ENCODE peak calls at places on chromosomes 11 and 22, in five cellular contexts. E is colonic mucosa, Q is neuronal stem cell, B is endodermal cell, J is mesenchymal stem cell. X is an unnamed sample.

GRCh38 chr11:67024410-67024809 is 1.5 kb downstream of the SYT12 start:
- DNase-seq in E (no peak), Q (no peak), B (no peak), J (no peak), X (no peak)

GRCh38 chr22:48442663-48443062 is 1385.0 kb downstream of the BRD1 start:
- DNase-seq in E (no peak), Q (no peak), B (no peak), J (no peak), X (no peak)

GRCh38 chr11:109865558-109866186 is 227.5 kb upstream of the ZC3H12C start:
- DNase-seq in E (peak), Q (no peak), B (peak), J (no peak), X (no peak)

GRCh38 chr11:128336203-128336602 is 251.2 kb downstream of the ETS1 start:
- DNase-seq in E (no peak), Q (no peak), B (peak), J (peak), X (no peak)

GRCh38 chr22:36297568-36297967 is 44.6 kb downstream of the APOL1 start:
- DNase-seq in E (no peak), Q (no peak), B (no peak), J (no peak), X (no peak)

GRCh38 chr11:66973956-66974585 is 1.0 kb upstream of the C11orf86 start:
- DNase-seq in E (no peak), Q (no peak), B (no peak), J (peak), X (no peak)

GRCh38 chr11:25794804-25795203 is 537.1 kb upstream of the ANO3 start:
- DNase-seq in E (no peak), Q (no peak), B (peak), J (no peak), X (no peak)

GRCh38 chr11:65855927-65856363 is 2.0 kb downstream of the CFL1 start:
- DNase-seq in E (no peak), Q (no peak), B (no peak), J (no peak), X (no peak)

GRCh38 chr22:19890502-19891349 is 36.1 kb upstream of the GNB1L start:
- DNase-seq in E (no peak), Q (no peak), B (no peak), J (no peak), X (no peak)

GRCh38 chr11:32891657-32892354 is 805 bp upstream of the QSER1 start:
- DNase-seq in E (peak), Q (no peak), B (no peak), J (peak), X (peak)

GRCh38 chr22:42343551-42344081 is 73.2 kb upstream of the TCF20 start:
- DNase-seq in E (no peak), Q (no peak), B (no peak), J (no peak), X (peak)

GRCh38 chr11:105929381-105929955 is 92.6 kb downstream of the MSANTD4 start:
- DNase-seq in E (no peak), Q (no peak), B (no peak), J (no peak), X (no peak)

GRCh38 chr11:108221981-108222685 is at the start of gene NPAT:
- DNase-seq in E (peak), Q (no peak), B (no peak), J (no peak), X (no peak)

GRCh38 chr11:9263840-9264380 is 1.2 kb downstream of the DENND5A start:
- DNase-seq in E (no peak), Q (no peak), B (no peak), J (peak), X (peak)

GRCh38 chr11:46001427-46002049 is 79.1 kb downstream of the LARGE2 start:
- DNase-seq in E (no peak), Q (peak), B (no peak), J (peak), X (no peak)

GRCh38 chr11:35292290-35292689 is 127.1 kb downstream of the SLC1A2 start:
- DNase-seq in E (no peak), Q (no peak), B (no peak), J (no peak), X (no peak)

GRCh38 chr22:27372969-27373670 is 428.4 kb downstream of the MN1 start:
- DNase-seq in E (peak), Q (peak), B (peak), J (peak), X (peak)

GRCh38 chr22:37804502-37804885 is 3.2 kb upstream of the GCAT start:
- DNase-seq in E (peak), Q (no peak), B (no peak), J (no peak), X (no peak)

GRCh38 chr11:2417856-2418705 is 17.5 kb downstream of the TSSC4 start:
- DNase-seq in E (no peak), Q (no peak), B (no peak), J (no peak), X (no peak)

GRCh38 chr11:60919320-60919719 is 4.9 kb upstream of the TMEM132A start:
- DNase-seq in E (no peak), Q (no peak), B (no peak), J (no peak), X (no peak)

GRCh38 chr11:100676901-100677300 is 10.2 kb upstream of the ARHGAP42 start:
- DNase-seq in E (no peak), Q (no peak), B (peak), J (peak), X (no peak)

GRCh38 chr11:29962243-29962642 is 54.6 kb downstream of the KCNA4 start:
- DNase-seq in E (no peak), Q (no peak), B (peak), J (no peak), X (no peak)

GRCh38 chr11:78432058-78432515 is 14.5 kb upstream of the GAB2 start:
- DNase-seq in E (no peak), Q (no peak), B (peak), J (no peak), X (no peak)

GRCh38 chr22:37293172-37293571 is 10.9 kb downstream of the CYTH4 start:
- DNase-seq in E (no peak), Q (no peak), B (no peak), J (no peak), X (no peak)

GRCh38 chr11:4610258-4610935 is 2.4 kb upstream of the TRIM68 start:
- DNase-seq in E (no peak), Q (no peak), B (no peak), J (peak), X (no peak)

GRCh38 chr22:20508815-20509271 is 1.4 kb downstream of the MED15 start:
- DNase-seq in E (no peak), Q (no peak), B (no peak), J (no peak), X (peak)

GRCh38 chr22:31839986-31840385 is 86.2 kb downstream of the DEPDC5 start:
- DNase-seq in E (no peak), Q (no peak), B (no peak), J (no peak), X (no peak)

GRCh38 chr11:20668844-20669832 is at the start of gene NELL1:
- DNase-seq in E (no peak), Q (no peak), B (peak), J (no peak), X (no peak)

GRCh38 chr11:69949327-69949726 is 128.8 kb upstream of the ANO1 start:
- DNase-seq in E (no peak), Q (no peak), B (peak), J (peak), X (peak)

GRCh38 chr11:68550485-68550817 is 89.9 kb downstream of the PPP6R3 start:
- DNase-seq in E (no peak), Q (no peak), B (no peak), J (no peak), X (no peak)

GRCh38 chr22:43289551-43289963 is 53.6 kb downstream of the SCUBE1 start:
- DNase-seq in E (no peak), Q (no peak), B (no peak), J (peak), X (no peak)

GRCh38 chr11:128394436-128395089 is 192.8 kb downstream of the ETS1 start:
- DNase-seq in E (no peak), Q (no peak), B (no peak), J (peak), X (no peak)

GRCh38 chr22:44357296-44357961 is 44.7 kb upstream of the SHISAL1 start:
- DNase-seq in E (no peak), Q (no peak), B (peak), J (no peak), X (no peak)

GRCh38 chr11:83120328-83120727 is 36.6 kb upstream of the PCF11 start:
- DNase-seq in E (no peak), Q (no peak), B (no peak), J (peak), X (no peak)

GRCh38 chr11:60377737-60378136 is 595 bp upstream of the MS4A7 start:
- DNase-seq in E (peak), Q (no peak), B (no peak), J (no peak), X (no peak)

GRCh38 chr11:118247041-118247440 is 5.1 kb downstream of the MPZL3 start:
- DNase-seq in E (no peak), Q (no peak), B (no peak), J (no peak), X (no peak)

GRCh38 chr11:118252688-118253087 is 523 bp upstream of the MPZL3 start:
- DNase-seq in E (no peak), Q (no peak), B (no peak), J (no peak), X (no peak)

DNA sequence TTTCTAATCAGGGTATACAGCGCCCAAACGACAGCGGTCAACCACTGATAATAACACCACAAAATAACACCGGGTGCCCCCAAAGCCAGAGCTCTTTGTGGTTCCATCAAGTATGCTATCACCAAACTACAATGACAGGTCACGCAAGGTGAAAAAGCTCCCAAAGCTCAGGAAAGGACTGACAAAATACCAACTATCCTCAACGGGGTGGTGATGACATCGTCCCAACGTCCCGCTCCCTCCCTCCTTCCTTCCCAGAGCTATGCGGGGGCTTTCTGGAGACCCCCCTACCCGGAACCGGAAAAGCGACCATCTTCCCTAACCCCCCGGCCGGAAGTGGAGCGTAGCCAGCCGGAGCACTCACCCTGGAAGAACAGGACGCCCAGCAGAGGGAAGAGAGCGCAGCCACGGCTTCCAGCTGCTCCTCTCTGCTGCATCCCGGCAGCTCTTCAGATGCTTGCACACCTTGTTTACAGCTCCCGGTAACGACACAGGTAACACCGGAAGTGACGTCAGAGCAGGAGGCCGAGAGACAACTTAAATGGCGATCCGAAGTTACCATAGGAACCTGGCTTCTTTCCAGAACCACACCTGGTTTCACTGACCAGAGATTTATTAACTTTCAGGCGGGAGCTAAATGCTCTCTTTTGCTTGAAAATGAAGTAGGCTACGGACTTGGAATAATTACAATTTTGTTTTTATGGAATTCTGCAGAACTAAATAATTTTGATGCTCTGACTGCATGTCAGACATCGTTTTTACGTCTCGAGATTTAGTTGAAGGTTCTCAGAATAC is at the start of gene MPZL3:
- DNase-seq in E (peak), Q (peak), B (peak), J (peak), X (peak)
- H3K9ac ChIP-seq in E (peak), Q (peak), B (peak), J (peak), X (no peak)

GRCh38 chr11:86301742-86302091 is 323 bp upstream of the HIKESHI start:
- DNase-seq in E (no peak), Q (no peak), B (no peak), J (no peak), X (no peak)
- H3K9ac ChIP-seq in E (no peak), Q (no peak), B (peak), J (peak), X (no peak)

DNA sequence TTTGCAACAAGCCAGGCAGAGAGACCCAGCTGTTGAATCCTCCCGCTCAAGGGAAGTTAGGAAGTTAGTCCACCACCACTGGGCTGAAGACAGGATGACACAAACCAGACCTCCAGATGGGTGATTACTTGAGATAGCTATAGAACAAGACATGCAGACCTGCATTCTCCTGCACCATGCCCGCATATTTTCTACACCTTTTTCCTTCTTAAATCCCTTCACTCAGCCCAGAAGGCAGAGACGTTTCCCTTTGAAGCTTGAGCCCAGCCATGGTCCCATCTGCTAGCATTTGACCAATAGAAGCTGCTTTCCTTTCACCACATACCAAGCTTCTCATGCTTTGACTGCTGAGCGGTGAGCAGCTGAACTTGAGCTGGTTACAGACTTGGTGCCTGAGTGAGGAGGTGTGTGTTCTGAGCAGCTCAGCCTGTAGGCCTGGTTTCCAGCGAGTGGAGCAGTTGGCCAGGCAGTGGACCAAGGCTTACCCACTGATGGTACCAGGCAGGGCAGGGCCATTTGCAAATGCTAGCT is 29.2 kb upstream of the CBX6 start:
- DNase-seq in E (no peak), Q (no peak), B (no peak), J (peak), X (no peak)
- H3K9ac ChIP-seq in E (no peak), Q (no peak), B (no peak), J (no peak), X (peak)

DNA sequence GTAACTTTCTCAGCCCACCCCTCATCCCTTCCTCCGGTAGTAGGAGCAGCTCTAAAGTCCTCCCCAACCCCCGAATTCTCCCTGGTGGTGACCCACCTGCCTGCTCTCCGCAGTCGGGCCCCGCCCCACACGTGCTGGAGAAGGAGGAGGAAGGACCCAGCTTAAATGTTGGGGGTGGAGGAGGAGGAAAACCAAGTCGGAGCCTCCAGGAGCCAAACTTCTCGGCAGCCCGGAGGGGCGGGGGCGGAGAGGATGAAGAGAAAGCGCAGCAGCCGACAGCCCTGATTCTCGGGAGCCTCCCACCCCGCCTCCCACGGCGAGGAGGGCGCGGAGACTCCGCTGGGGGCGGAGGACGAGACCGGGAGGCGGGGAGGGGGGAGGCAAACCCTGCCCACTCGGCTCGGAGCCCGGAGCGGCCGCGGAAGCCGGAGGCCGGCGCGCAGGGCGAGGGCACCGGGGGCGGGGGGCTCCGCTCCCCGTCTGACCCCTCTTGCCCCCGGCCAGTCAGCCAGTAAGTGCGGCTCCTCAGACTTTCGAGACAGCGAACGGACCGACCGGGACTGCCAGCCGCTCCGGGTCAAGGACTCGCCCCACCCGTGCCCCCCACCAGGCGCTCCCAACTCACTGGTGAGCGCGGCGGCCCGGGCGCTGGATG is at the start of gene TPBGL:
- DNase-seq in E (no peak), Q (peak), B (peak), J (no peak), X (peak)
- H3K9ac ChIP-seq in E (peak), Q (peak), B (no peak), J (no peak), X (peak)

GRCh38 chr11:24587655-24588054 is 90.8 kb downstream of the LUZP2 start:
- DNase-seq in E (no peak), Q (no peak), B (no peak), J (peak), X (no peak)

GRCh38 chr11:24592342-24592741 is 95.5 kb downstream of the LUZP2 start:
- DNase-seq in E (no peak), Q (no peak), B (no peak), J (no peak), X (no peak)

GRCh38 chr11:24585192-24585591 is 88.3 kb downstream of the LUZP2 start:
- DNase-seq in E (no peak), Q (no peak), B (no peak), J (peak), X (no peak)

GRCh38 chr11:24588075-24588474 is 91.2 kb downstream of the LUZP2 start:
- DNase-seq in E (no peak), Q (no peak), B (no peak), J (peak), X (no peak)

GRCh38 chr11:24589064-24589463 is 92.2 kb downstream of the LUZP2 start:
- DNase-seq in E (no peak), Q (no peak), B (no peak), J (no peak), X (no peak)
- H3K9ac ChIP-seq in E (no peak), Q (no peak), B (no peak), J (no peak), X (no peak)

DNA sequence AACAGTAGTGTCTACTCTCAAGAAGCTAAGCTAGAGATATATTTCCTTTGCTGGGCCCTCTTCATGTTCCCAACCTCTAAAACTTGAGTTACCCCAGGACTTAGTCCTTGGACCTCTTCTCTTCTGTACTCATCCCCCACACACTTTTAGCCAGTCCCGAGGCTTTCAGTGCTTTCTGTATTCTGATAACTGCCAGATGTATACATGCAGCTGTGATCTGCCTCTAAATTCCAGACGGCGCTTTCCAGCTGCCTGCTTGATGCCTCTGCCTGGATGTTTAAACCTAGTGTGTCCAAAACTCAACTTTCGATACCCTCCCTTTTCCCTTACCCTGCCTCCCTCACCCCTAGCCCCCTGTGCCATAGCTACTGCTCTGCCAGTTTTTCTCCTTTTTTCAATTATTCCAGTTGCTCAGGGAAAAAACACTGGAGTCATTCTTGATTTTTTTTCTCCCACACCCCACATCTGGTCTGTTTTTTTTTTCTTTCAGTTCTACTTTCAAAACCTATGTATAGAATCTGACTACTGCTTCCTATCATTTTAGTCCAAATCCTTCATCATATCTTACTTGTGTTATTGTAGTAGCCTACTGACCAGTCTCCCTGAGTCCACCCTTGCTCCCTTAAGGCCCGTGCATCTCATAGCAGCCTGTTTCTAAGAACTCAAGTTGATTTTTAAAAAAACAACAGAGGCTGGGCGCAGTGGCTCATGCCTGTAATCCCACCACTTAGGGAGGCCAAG is 33.0 kb upstream of the TECTA start:
- DNase-seq in E (no peak), Q (no peak), B (no peak), J (no peak), X (no peak)
- H3K9ac ChIP-seq in E (no peak), Q (no peak), B (no peak), J (no peak), X (no peak)

DNA sequence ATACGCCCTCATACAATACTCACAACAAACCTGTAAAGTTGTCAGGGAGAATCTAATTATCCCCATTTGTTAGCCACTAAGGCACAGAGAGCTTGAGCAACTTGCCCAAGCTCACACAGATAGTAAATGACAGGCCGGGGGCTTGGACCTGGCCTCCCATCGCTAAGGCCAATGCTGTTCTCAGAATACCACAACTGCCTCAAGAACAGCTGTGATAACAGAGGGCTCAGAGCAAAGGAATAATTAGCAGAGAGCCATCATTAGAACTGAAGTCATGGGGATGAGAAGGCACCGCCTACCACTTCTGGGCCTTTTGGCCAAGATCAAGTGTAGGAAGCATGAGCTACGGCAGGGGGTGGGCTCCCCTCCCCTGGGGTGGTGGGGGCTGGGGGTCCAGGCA is 98.6 kb downstream of the FEZ1 start:
- DNase-seq in E (no peak), Q (no peak), B (no peak), J (no peak), X (no peak)
- H3K9ac ChIP-seq in E (no peak), Q (no peak), B (no peak), J (no peak), X (no peak)

X was measured in K562.